ENCODE peak calls at places on chromosomes 1 and 21, in ten cellular contexts. O, V, W, Q, L, I, A, F, R and P are unnamed samples.

GRCh38 chr1:13960376-13960987 is 260.5 kb downstream of the PRDM2 start:
- DNase-seq in O (peak; percentile 80), V (peak; percentile 76), W (peak; percentile 59), Q (no peak), L (peak; percentile 72), I (peak; percentile 9), A (peak; percentile 37), F (peak; percentile 50), R (no peak), P (no peak)

GRCh38 chr21:16842716-16843115 is 670.1 kb upstream of the CXADR start:
- DNase-seq in O (no peak), V (no peak), W (no peak), Q (no peak), L (no peak), I (no peak), A (no peak), F (no peak), R (no peak), P (no peak)

GRCh38 chr1:201718346-201719202 is 110.4 kb upstream of the IPO9 start:
- DNase-seq in O (no peak), V (no peak), W (no peak), Q (no peak), L (no peak), I (no peak), A (no peak), F (no peak), R (no peak), P (no peak)

GRCh38 chr1:86068126-86068805 is 88.3 kb downstream of the COL24A1 start:
- DNase-seq in O (no peak), V (peak; percentile 28), W (no peak), Q (no peak), L (no peak), I (no peak), A (no peak), F (no peak), R (no peak), P (no peak)

GRCh38 chr1:223831755-223832636 is 13.8 kb downstream of the TP53BP2 start:
- DNase-seq in O (peak; percentile 29), V (no peak), W (no peak), Q (no peak), L (no peak), I (no peak), A (no peak), F (no peak), R (no peak), P (no peak)

GRCh38 chr1:35852241-35852640 is 30.8 kb upstream of the AGO1 start:
- DNase-seq in O (no peak), V (no peak), W (no peak), Q (no peak), L (no peak), I (no peak), A (no peak), F (no peak), R (no peak), P (no peak)

GRCh38 chr1:85894651-85895050 is 186.4 kb upstream of the ZNHIT6 start:
- DNase-seq in O (peak; percentile 28), V (peak; percentile 36), W (no peak), Q (no peak), L (peak; percentile 60), I (peak; percentile 40), A (no peak), F (no peak), R (no peak), P (no peak)

GRCh38 chr1:184545601-184546000 is 158.8 kb downstream of the C1orf21 start:
- DNase-seq in O (no peak), V (no peak), W (no peak), Q (peak; percentile 11), L (no peak), I (no peak), A (no peak), F (no peak), R (no peak), P (no peak)

GRCh38 chr1:114551400-114551799 is 30.0 kb downstream of the BCAS2 start:
- DNase-seq in O (no peak), V (peak; percentile 34), W (no peak), Q (no peak), L (no peak), I (no peak), A (no peak), F (no peak), R (no peak), P (no peak)

GRCh38 chr1:167739752-167740151 is 18.0 kb downstream of the MPZL1 start:
- DNase-seq in O (peak; percentile 55), V (no peak), W (no peak), Q (no peak), L (no peak), I (no peak), A (no peak), F (no peak), R (no peak), P (no peak)

GRCh38 chr1:65209005-65209885 is 61.2 kb downstream of the AK4 start:
- DNase-seq in O (peak; percentile 72), V (no peak), W (no peak), Q (no peak), L (no peak), I (peak; percentile 88), A (no peak), F (no peak), R (no peak), P (no peak)

GRCh38 chr1:202411421-202411820 is 62.9 kb downstream of the PPP1R12B start:
- DNase-seq in O (peak; percentile 36), V (no peak), W (no peak), Q (no peak), L (no peak), I (no peak), A (no peak), F (no peak), R (no peak), P (no peak)

GRCh38 chr1:84171471-84171870 is 27.4 kb downstream of the PRKACB start:
- DNase-seq in O (no peak), V (no peak), W (no peak), Q (no peak), L (no peak), I (no peak), A (no peak), F (no peak), R (no peak), P (no peak)

GRCh38 chr1:85459274-85459673 is 5.7 kb downstream of the DDAH1 start:
- DNase-seq in O (no peak), V (no peak), W (no peak), Q (no peak), L (no peak), I (no peak), A (no peak), F (no peak), R (no peak), P (no peak)

GRCh38 chr1:39268112-39268581 is 63.7 kb downstream of the MACF1 start:
- DNase-seq in O (no peak), V (peak; percentile 41), W (no peak), Q (peak; percentile 69), L (peak; percentile 77), I (peak; percentile 44), A (no peak), F (no peak), R (peak; percentile 53), P (no peak)

GRCh38 chr1:4500441-4500840 is 154.0 kb upstream of the AJAP1 start:
- DNase-seq in O (no peak), V (no peak), W (no peak), Q (no peak), L (no peak), I (no peak), A (no peak), F (no peak), R (no peak), P (no peak)

GRCh38 chr1:42682739-42683529 is 716 bp downstream of the YBX1 start:
- DNase-seq in O (peak; percentile 63), V (peak; percentile 39), W (peak; percentile 47), Q (peak; percentile 27), L (peak; percentile 74), I (peak; percentile 13), A (peak; percentile 40), F (peak; percentile 52), R (no peak), P (peak; percentile 93)

GRCh38 chr1:228142616-228143203 is 2.6 kb downstream of the GUK1 start:
- DNase-seq in O (no peak), V (no peak), W (no peak), Q (no peak), L (no peak), I (no peak), A (no peak), F (no peak), R (no peak), P (no peak)

GRCh38 chr1:193951989-193952388 is 765.6 kb upstream of the B3GALT2 start:
- DNase-seq in O (no peak), V (no peak), W (no peak), Q (no peak), L (no peak), I (no peak), A (no peak), F (no peak), R (no peak), P (no peak)